ENCODE peak calls at places on chromosomes 6 and 20, in seven cellular contexts. F, J, I, B, D, L and W are unnamed samples.

GRCh38 chr6:154410619-154411044 is 54.0 kb upstream of the IPCEF1 start:
- DNase-seq in B (no peak), L (peak), I (no peak), F (peak), J (peak), D (peak), W (peak)

GRCh38 chr6:142845624-142846458 is 99.1 kb downstream of the HIVEP2 start:
- DNase-seq in B (no peak), D (peak), L (peak), F (peak), I (no peak), J (peak), W (peak)

GRCh38 chr6:151111670-151112069 is 128.1 kb upstream of the AKAP12 start:
- DNase-seq in I (no peak), D (no peak), J (no peak), F (no peak), L (no peak), B (no peak), W (no peak)

GRCh38 chr20:56005389-56005715 is at the start of gene CBLN4:
- DNase-seq in D (no peak), L (peak), B (no peak), F (no peak), J (no peak), I (no peak), W (no peak)

GRCh38 chr6:28225056-28225834 is at the start of gene ZSCAN9:
- DNase-seq in B (peak), L (peak), D (peak), F (peak), I (peak), J (peak), W (peak)

GRCh38 chr6:157570104-157570503 is 189.1 kb downstream of the ZDHHC14 start:
- DNase-seq in B (no peak), I (no peak), J (no peak), F (no peak), L (no peak), D (no peak), W (no peak)

GRCh38 chr6:43242908-43243648 is at the start of gene TTBK1:
- DNase-seq in L (no peak), J (no peak), I (no peak), B (peak), F (no peak), D (no peak), W (no peak)

GRCh38 chr20:23294166-23294565 is 56.4 kb upstream of the NXT1 start:
- DNase-seq in D (no peak), I (no peak), B (no peak), J (no peak), L (no peak), F (no peak), W (no peak)

GRCh38 chr6:125749864-125750691 is 646 bp downstream of the HEY2 start:
- DNase-seq in D (peak), B (peak), F (no peak), L (no peak), J (no peak), I (no peak), W (no peak)

GRCh38 chr6:37903671-37904355 is 84.3 kb downstream of the ZFAND3 start:
- DNase-seq in I (no peak), J (no peak), D (no peak), F (no peak), B (no peak), L (no peak), W (no peak)

GRCh38 chr6:40371621-40372020 is 215.5 kb downstream of the LRFN2 start:
- DNase-seq in D (no peak), J (no peak), L (no peak), I (no peak), F (no peak), B (no peak), W (no peak)

GRCh38 chr6:37607949-37608348 is 89.7 kb downstream of the MDGA1 start:
- DNase-seq in B (peak), F (peak), J (peak), L (no peak), D (peak), I (no peak), W (no peak)

GRCh38 chr6:16757332-16757731 is 3.9 kb downstream of the ATXN1 start:
- DNase-seq in B (no peak), F (no peak), J (no peak), I (no peak), D (no peak), L (no peak), W (no peak)

GRCh38 chr20:36369739-36370138 is 63.6 kb downstream of the DLGAP4 start:
- DNase-seq in L (no peak), I (no peak), D (no peak), J (no peak), F (no peak), B (no peak), W (no peak)

GRCh38 chr6:36374956-36375355 is 12.5 kb downstream of the ETV7 start:
- DNase-seq in I (no peak), J (no peak), F (no peak), B (no peak), D (no peak), L (no peak), W (no peak)

GRCh38 chr6:134028438-134028837 is 24.0 kb downstream of the SLC2A12 start:
- DNase-seq in L (no peak), I (no peak), D (no peak), J (no peak), F (no peak), B (no peak), W (no peak)

GRCh38 chr6:162726997-162727346 is 594 bp downstream of the PRKN start:
- DNase-seq in J (no peak), L (no peak), F (peak), I (no peak), D (peak), B (no peak), W (no peak)

GRCh38 chr6:42984924-42985475 is 630 bp downstream of the PPP2R5D start:
- DNase-seq in B (peak), L (no peak), D (no peak), F (no peak), I (no peak), J (no peak), W (no peak)

GRCh38 chr20:58712116-58712822 is 19.7 kb downstream of the NPEPL1 start:
- DNase-seq in D (no peak), F (no peak), B (no peak), I (no peak), J (no peak), L (peak), W (no peak)

GRCh38 chr20:36823126-36823525 is 49.6 kb upstream of the DSN1 start:
- DNase-seq in B (no peak), D (no peak), J (no peak), L (no peak), I (no peak), F (no peak), W (no peak)

GRCh38 chr6:45576648-45577624 is 199.2 kb upstream of the SUPT3H start:
- DNase-seq in I (no peak), J (no peak), D (no peak), F (no peak), L (no peak), B (no peak), W (no peak)

GRCh38 chr6:90139272-90139817 is 157.3 kb downstream of the BACH2 start:
- DNase-seq in B (no peak), F (no peak), J (no peak), I (no peak), L (no peak), D (no peak), W (no peak)

GRCh38 chr6:24796616-24797290 is 2.0 kb downstream of the ARMH2 start:
- DNase-seq in L (no peak), B (no peak), D (no peak), J (no peak), I (no peak), F (no peak), W (no peak)

GRCh38 chr6:37433657-37434271 is 743 bp downstream of the CMTR1 start:
- DNase-seq in B (peak), D (no peak), F (peak), J (peak), L (no peak), I (peak), W (peak)

GRCh38 chr6:6843057-6843627 is 254.6 kb downstream of the LY86 start:
- DNase-seq in L (no peak), D (peak), B (no peak), F (peak), J (no peak), I (no peak), W (peak)

GRCh38 chr6:106702451-106703110 is 73.2 kb downstream of the QRSL1 start:
- DNase-seq in F (no peak), J (no peak), B (no peak), L (no peak), D (no peak), I (no peak), W (no peak)

GRCh38 chr20:32941155-32941885 is 62.9 kb downstream of the SUN5 start:
- DNase-seq in J (no peak), I (peak), D (no peak), B (no peak), L (no peak), F (no peak), W (no peak)

GRCh38 chr20:911882-912600 is 4.1 kb downstream of the ANGPT4 start:
- DNase-seq in J (no peak), I (no peak), D (no peak), L (no peak), F (no peak), B (no peak), W (no peak)

GRCh38 chr20:23231561-23232218 is 118.9 kb upstream of the NXT1 start:
- DNase-seq in J (no peak), B (no peak), F (peak), L (no peak), D (no peak), I (no peak), W (no peak)

GRCh38 chr20:50533061-50533460 is 22.9 kb downstream of the PTPN1 start:
- DNase-seq in D (no peak), B (no peak), I (no peak), L (no peak), J (no peak), F (no peak), W (no peak)

GRCh38 chr6:41557305-41557704 is 11.1 kb downstream of the FOXP4 start:
- DNase-seq in L (no peak), F (no peak), B (no peak), D (no peak), I (no peak), J (no peak), W (no peak)

GRCh38 chr20:63945921-63946920 is 10.0 kb downstream of the UCKL1 start:
- DNase-seq in J (no peak), I (no peak), B (no peak), D (no peak), L (no peak), F (no peak), W (no peak)

GRCh38 chr20:17395729-17396128 is 135.4 kb downstream of the BFSP1 start:
- DNase-seq in D (no peak), B (no peak), F (no peak), L (no peak), J (no peak), I (no peak), W (no peak)

GRCh38 chr6:147285087-147285855 is 81.1 kb downstream of the STXBP5 start:
- DNase-seq in L (no peak), F (peak), J (no peak), B (peak), I (peak), D (peak), W (no peak)